ENCODE peak calls at places on chromosomes 2 and 18, in nine cellular contexts. S is adrenal gland, Z is mammary epithelial cell, X is body of pancreas, R is HCT116, U is astrocyte of the spinal cord, I is AG04450, M is cardiac fibroblast, E is GM06990. Y is an unnamed sample.
A peak's percentile ranks its signal among the peaks of the same experiment; 100 is the strongest.

GRCh38 chr18:12645751-12646203 is 12.1 kb downstream of the SPIRE1 start:
- DNase-seq in I (no peak), X (peak; percentile 17), S (peak; percentile 55), R (no peak), Z (peak; percentile 44), M (no peak), E (no peak), U (no peak), Y (peak; percentile 70)

GRCh38 chr18:33833847-33834246 is 255.8 kb downstream of the ASXL3 start:
- DNase-seq in R (no peak), I (no peak), Z (no peak), S (no peak), U (peak; percentile 6), X (no peak), E (no peak), M (peak; percentile 6), Y (no peak)

GRCh38 chr2:165469417-165469816 is at the start of gene CSRNP3:
- DNase-seq in E (no peak), I (peak; percentile 51), U (peak; percentile 90), S (peak; percentile 86), R (peak; percentile 12), X (peak; percentile 87), M (peak; percentile 87), Z (peak; percentile 86), Y (peak; percentile 89)

GRCh38 chr2:171675810-171676345 is 11.4 kb upstream of the DYNC1I2 start:
- DNase-seq in Z (no peak), E (no peak), I (no peak), U (no peak), R (no peak), S (no peak), M (no peak), X (no peak), Y (no peak)

GRCh38 chr2:85661139-85661858 is 6.7 kb downstream of the SFTPB start:
- DNase-seq in S (no peak), R (no peak), E (no peak), Z (no peak), M (no peak), U (no peak), I (no peak), X (no peak), Y (no peak)

GRCh38 chr18:36412778-36413177 is 115.3 kb downstream of the FHOD3 start:
- DNase-seq in E (no peak), S (no peak), R (no peak), I (no peak), Z (no peak), X (peak; percentile 19), M (peak; percentile 56), U (peak; percentile 29), Y (peak; percentile 63)

GRCh38 chr2:230473378-230473777 is 57.4 kb downstream of the SP100 start:
- DNase-seq in X (no peak), Z (no peak), I (no peak), E (no peak), M (peak; percentile 52), U (no peak), S (no peak), R (no peak), Y (peak; percentile 22)

GRCh38 chr2:166651080-166651675 is 157.1 kb upstream of the SCN7A start:
- DNase-seq in M (peak; percentile 77), I (peak; percentile 68), S (no peak), U (peak; percentile 81), Z (no peak), R (no peak), X (no peak), E (no peak), Y (no peak)

GRCh38 chr18:62637807-62638687 is 77.3 kb upstream of the PHLPP1 start:
- DNase-seq in U (no peak), I (no peak), E (peak; percentile 23), M (peak; percentile 33), R (peak; percentile 44), S (no peak), X (peak; percentile 39), Z (peak; percentile 9), Y (peak; percentile 43)

GRCh38 chr2:144084114-144084661 is 435.7 kb downstream of the ZEB2 start:
- DNase-seq in I (peak; percentile 43), M (peak; percentile 86), U (peak; percentile 88), S (no peak), Z (peak; percentile 55), R (no peak), E (no peak), X (no peak), Y (peak; percentile 43)

GRCh38 chr2:80238692-80239469 is 65.7 kb downstream of the LRRTM1 start:
- DNase-seq in Z (no peak), S (no peak), E (no peak), X (peak; percentile 24), U (no peak), R (peak; percentile 7), M (peak; percentile 29), I (peak; percentile 10), Y (peak; percentile 21)

GRCh38 chr2:54915101-54915500 is 135.2 kb downstream of the RTN4 start:
- DNase-seq in R (no peak), U (no peak), E (no peak), Z (no peak), S (no peak), X (no peak), M (no peak), I (no peak), Y (no peak)

GRCh38 chr2:70937866-70938579 is 2.3 kb downstream of the ATP6V1B1 start:
- DNase-seq in I (no peak), M (no peak), S (peak; percentile 12), E (no peak), R (no peak), U (no peak), Z (no peak), X (no peak), Y (no peak)

GRCh38 chr2:70939847-70940580 is 4.3 kb downstream of the ATP6V1B1 start:
- DNase-seq in Z (no peak), S (no peak), U (no peak), E (no peak), M (no peak), X (no peak), R (no peak), I (no peak), Y (no peak)

GRCh38 chr2:70939001-70939846 is 3.5 kb downstream of the ATP6V1B1 start:
- DNase-seq in M (no peak), Z (no peak), X (no peak), S (peak; percentile 12), U (no peak), E (no peak), R (no peak), I (no peak), Y (no peak)

GRCh38 chr2:70936979-70937811 is 1.5 kb downstream of the ATP6V1B1 start:
- DNase-seq in S (no peak), Z (no peak), E (no peak), M (no peak), U (no peak), I (no peak), R (no peak), X (no peak), Y (no peak)

GRCh38 chr2:70938580-70938938 is 2.9 kb downstream of the ATP6V1B1 start:
- DNase-seq in I (no peak), M (no peak), U (no peak), R (no peak), E (no peak), Z (no peak), X (no peak), S (no peak), Y (no peak)
- H3K4me3 ChIP-seq in I (no peak overlapping the region), M (no peak overlapping the region), U (no peak overlapping the region), R (no peak overlapping the region), E (no peak overlapping the region), Z (no peak overlapping the region), X (no peak overlapping the region), S (no peak overlapping the region), Y (no peak overlapping the region)

GRCh38 chr2:9999693-10000092 is 43.7 kb upstream of the KLF11 start:
- DNase-seq in Z (no peak), I (no peak), R (no peak), E (no peak), M (no peak), U (no peak), X (no peak), S (no peak), Y (no peak)
- TF ChIP-seq CTCF in Z (no peak), I (no peak), R (no peak), E (no peak), M (no peak), U (no peak), X (no peak), S (no peak), Y (no peak)

DNA sequence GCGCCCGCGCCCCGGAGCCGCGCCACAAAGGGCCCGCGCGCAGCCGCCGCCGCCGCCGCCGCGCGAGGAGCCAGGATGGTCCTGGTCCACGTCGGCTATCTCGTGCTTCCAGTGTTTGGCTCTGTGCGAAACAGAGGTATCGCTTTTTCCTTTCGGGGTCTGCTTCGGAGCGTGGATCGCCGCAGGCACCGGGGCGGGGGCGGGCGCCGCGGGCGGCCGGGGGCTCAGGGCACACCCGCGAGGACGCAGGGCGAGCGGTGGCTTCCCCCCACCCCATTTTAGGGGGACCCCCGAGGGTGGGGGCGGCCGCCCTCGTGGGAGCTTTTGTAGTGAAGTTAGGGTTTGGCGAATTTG is 230.0 kb downstream of the HAUS1 start:
- DNase-seq in U (no peak), E (no peak), S (no peak), Z (no peak), M (no peak), X (no peak), R (no peak), I (no peak), Y (peak; percentile 17)
- H3K4me3 ChIP-seq in U (peak overlapping the region; percentile 36), E (no peak overlapping the region), S (no peak overlapping the region), Z (peak overlapping the region; percentile 55), M (peak overlapping the region; percentile 33), X (peak overlapping the region; percentile 37), R (peak overlapping the region; percentile 71), I (peak overlapping the region; percentile 38), Y (peak overlapping the region; percentile 63)

GRCh38 chr18:47745227-47745626 is 185.2 kb downstream of the SMAD2 start:
- DNase-seq in M (no peak), Z (no peak), S (no peak), X (no peak), I (no peak), E (no peak), R (no peak), U (no peak), Y (no peak)

GRCh38 chr18:47747260-47747795 is 183.1 kb downstream of the SMAD2 start:
- DNase-seq in S (no peak), R (no peak), M (no peak), X (no peak), U (no peak), E (no peak), Z (no peak), I (no peak), Y (no peak)

GRCh38 chr18:47749195-47749973 is 181.1 kb downstream of the SMAD2 start:
- DNase-seq in U (peak; percentile 50), Z (peak; percentile 37), S (peak; percentile 56), E (peak; percentile 81), I (no peak), X (peak; percentile 67), R (peak; percentile 13), M (peak; percentile 56), Y (peak; percentile 57)

GRCh38 chr18:47748093-47748796 is 182.2 kb downstream of the SMAD2 start:
- DNase-seq in S (no peak), I (no peak), X (no peak), Z (no peak), R (no peak), E (no peak), U (no peak), M (no peak), Y (no peak)

DNA sequence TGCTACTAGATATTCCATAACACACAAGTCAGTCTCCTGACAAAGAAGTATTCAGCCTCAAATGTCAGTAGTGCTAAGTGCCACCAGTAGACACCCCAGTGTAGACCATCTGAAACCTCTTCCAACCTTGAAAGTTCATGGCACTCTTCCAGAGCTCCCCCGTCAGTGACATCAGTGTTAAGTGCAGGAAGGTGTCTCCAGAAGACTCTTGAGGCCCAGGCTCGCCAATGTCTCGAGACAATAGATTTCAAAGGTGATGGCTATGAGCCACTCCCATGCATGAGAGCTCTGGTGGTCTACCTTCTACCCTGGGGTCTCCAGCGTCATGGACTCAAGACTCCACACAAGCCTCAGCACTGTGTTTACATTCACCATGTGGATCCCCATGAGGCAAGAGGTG is 183.8 kb downstream of the SMAD2 start:
- DNase-seq in E (no peak), I (no peak), R (no peak), U (no peak), X (no peak), Z (no peak), S (no peak), M (no peak), Y (no peak)
- TF ChIP-seq CTCF in E (no peak), I (no peak), R (no peak), U (no peak), X (no peak), Z (no peak), S (no peak), M (no peak), Y (no peak)

Y was measured in epithelial cell of esophagus.